ENCODE peak calls at places on chromosome 10, in ten cellular contexts. One of them, this sample, is unnamed.

GRCh38 chr10:103491729-103492364 is 1.7 kb upstream of the NEURL1 start:
- ATAC-seq in stimulated activated naive B cell treated with anti-CD40 and anti-IgM and Interleukin-4, amounts not matched to agents 10 μg/mL and 1 μg/mL and 100 μg/mL, for 72 hours: no peak
- ATAC-seq in activated naive CD8-positive, alpha-beta T cell treated with anti-CD3 and anti-CD28 coated beads, Interleukin-2, amount 10 ng/mL, durations not matched to agents 7 days and 5 days: no peak
- ATAC-seq in activated CD4-positive, alpha-beta T cell treated with anti-CD3 and anti-CD28 coated beads for 36 hours: no peak
- ATAC-seq in right lobe of liver: no peak
- ATAC-seq in mucosa of descending colon: peak; percentile 53
- ATAC-seq in GM12878: no peak
- ATAC-seq in naive B cell: no peak
- ATAC-seq in left cardiac atrium: peak; percentile 70
- ATAC-seq in stimulated activated memory B cell treated with anti-CD40 and anti-IgM and Interleukin-4, amounts not matched to agents 10 μg/mL and 1 μg/mL and 100 μg/mL, for 72 hours: no peak
- ATAC-seq in this sample: no peak

GRCh38 chr10:110170142-110170887 is 37.1 kb upstream of the MXI1 start:
- ATAC-seq in mucosa of descending colon: no peak
- ATAC-seq in activated naive CD8-positive, alpha-beta T cell treated with anti-CD3 and anti-CD28 coated beads, Interleukin-2, amount 10 ng/mL, durations not matched to agents 7 days and 5 days: no peak
- ATAC-seq in GM12878: no peak
- ATAC-seq in left cardiac atrium: no peak
- ATAC-seq in right lobe of liver: peak; percentile 16
- ATAC-seq in stimulated activated memory B cell treated with anti-CD40 and anti-IgM and Interleukin-4, amounts not matched to agents 10 μg/mL and 1 μg/mL and 100 μg/mL, for 72 hours: no peak
- ATAC-seq in naive B cell: peak; percentile 37
- ATAC-seq in stimulated activated naive B cell treated with anti-CD40 and anti-IgM and Interleukin-4, amounts not matched to agents 10 μg/mL and 1 μg/mL and 100 μg/mL, for 72 hours: no peak
- ATAC-seq in activated CD4-positive, alpha-beta T cell treated with anti-CD3 and anti-CD28 coated beads for 36 hours: no peak
- ATAC-seq in this sample: no peak

GRCh38 chr10:118571123-118571522 is 24.3 kb downstream of the PRLHR start:
- ATAC-seq in right lobe of liver: no peak
- ATAC-seq in stimulated activated memory B cell treated with anti-CD40 and anti-IgM and Interleukin-4, amounts not matched to agents 10 μg/mL and 1 μg/mL and 100 μg/mL, for 72 hours: no peak
- ATAC-seq in activated CD4-positive, alpha-beta T cell treated with anti-CD3 and anti-CD28 coated beads for 36 hours: no peak
- ATAC-seq in stimulated activated naive B cell treated with anti-CD40 and anti-IgM and Interleukin-4, amounts not matched to agents 10 μg/mL and 1 μg/mL and 100 μg/mL, for 72 hours: no peak
- ATAC-seq in mucosa of descending colon: peak; percentile 20
- ATAC-seq in naive B cell: no peak
- ATAC-seq in left cardiac atrium: peak; percentile 58
- ATAC-seq in activated naive CD8-positive, alpha-beta T cell treated with anti-CD3 and anti-CD28 coated beads, Interleukin-2, amount 10 ng/mL, durations not matched to agents 7 days and 5 days: no peak
- ATAC-seq in GM12878: no peak
- ATAC-seq in this sample: no peak

GRCh38 chr10:50409965-50410811 is 158.9 kb upstream of the ASAH2 start:
- ATAC-seq in activated naive CD8-positive, alpha-beta T cell treated with anti-CD3 and anti-CD28 coated beads, Interleukin-2, amount 10 ng/mL, durations not matched to agents 7 days and 5 days: no peak
- ATAC-seq in GM12878: peak; percentile 47
- ATAC-seq in mucosa of descending colon: peak; percentile 9
- ATAC-seq in naive B cell: no peak
- ATAC-seq in right lobe of liver: no peak
- ATAC-seq in activated CD4-positive, alpha-beta T cell treated with anti-CD3 and anti-CD28 coated beads for 36 hours: peak; percentile 42
- ATAC-seq in stimulated activated memory B cell treated with anti-CD40 and anti-IgM and Interleukin-4, amounts not matched to agents 10 μg/mL and 1 μg/mL and 100 μg/mL, for 72 hours: no peak
- ATAC-seq in stimulated activated naive B cell treated with anti-CD40 and anti-IgM and Interleukin-4, amounts not matched to agents 10 μg/mL and 1 μg/mL and 100 μg/mL, for 72 hours: no peak
- ATAC-seq in left cardiac atrium: no peak
- ATAC-seq in this sample: peak; percentile 52

GRCh38 chr10:2335626-2336025 is 598.3 kb upstream of the ADARB2 start:
- ATAC-seq in GM12878: no peak
- ATAC-seq in left cardiac atrium: no peak
- ATAC-seq in activated CD4-positive, alpha-beta T cell treated with anti-CD3 and anti-CD28 coated beads for 36 hours: no peak
- ATAC-seq in stimulated activated memory B cell treated with anti-CD40 and anti-IgM and Interleukin-4, amounts not matched to agents 10 μg/mL and 1 μg/mL and 100 μg/mL, for 72 hours: peak; percentile 31
- ATAC-seq in naive B cell: no peak
- ATAC-seq in right lobe of liver: no peak
- ATAC-seq in activated naive CD8-positive, alpha-beta T cell treated with anti-CD3 and anti-CD28 coated beads, Interleukin-2, amount 10 ng/mL, durations not matched to agents 7 days and 5 days: no peak
- ATAC-seq in stimulated activated naive B cell treated with anti-CD40 and anti-IgM and Interleukin-4, amounts not matched to agents 10 μg/mL and 1 μg/mL and 100 μg/mL, for 72 hours: no peak
- ATAC-seq in mucosa of descending colon: no peak
- ATAC-seq in this sample: no peak

GRCh38 chr10:17450024-17450423 is 4.4 kb downstream of the ST8SIA6 start:
- ATAC-seq in mucosa of descending colon: no peak
- ATAC-seq in naive B cell: no peak
- ATAC-seq in right lobe of liver: no peak
- ATAC-seq in GM12878: no peak
- ATAC-seq in left cardiac atrium: no peak
- ATAC-seq in stimulated activated naive B cell treated with anti-CD40 and anti-IgM and Interleukin-4, amounts not matched to agents 10 μg/mL and 1 μg/mL and 100 μg/mL, for 72 hours: no peak
- ATAC-seq in activated CD4-positive, alpha-beta T cell treated with anti-CD3 and anti-CD28 coated beads for 36 hours: no peak
- ATAC-seq in stimulated activated memory B cell treated with anti-CD40 and anti-IgM and Interleukin-4, amounts not matched to agents 10 μg/mL and 1 μg/mL and 100 μg/mL, for 72 hours: no peak
- ATAC-seq in activated naive CD8-positive, alpha-beta T cell treated with anti-CD3 and anti-CD28 coated beads, Interleukin-2, amount 10 ng/mL, durations not matched to agents 7 days and 5 days: no peak
- ATAC-seq in this sample: no peak

GRCh38 chr10:63681965-63682704 is 160.9 kb downstream of the REEP3 start:
- ATAC-seq in GM12878: peak; percentile 82
- ATAC-seq in stimulated activated memory B cell treated with anti-CD40 and anti-IgM and Interleukin-4, amounts not matched to agents 10 μg/mL and 1 μg/mL and 100 μg/mL, for 72 hours: no peak
- ATAC-seq in left cardiac atrium: peak; percentile 90
- ATAC-seq in mucosa of descending colon: peak; percentile 54
- ATAC-seq in naive B cell: no peak
- ATAC-seq in activated naive CD8-positive, alpha-beta T cell treated with anti-CD3 and anti-CD28 coated beads, Interleukin-2, amount 10 ng/mL, durations not matched to agents 7 days and 5 days: no peak
- ATAC-seq in stimulated activated naive B cell treated with anti-CD40 and anti-IgM and Interleukin-4, amounts not matched to agents 10 μg/mL and 1 μg/mL and 100 μg/mL, for 72 hours: no peak
- ATAC-seq in activated CD4-positive, alpha-beta T cell treated with anti-CD3 and anti-CD28 coated beads for 36 hours: peak; percentile 55
- ATAC-seq in right lobe of liver: peak; percentile 15
- ATAC-seq in this sample: peak; percentile 67

GRCh38 chr10:22633528-22633927 is 80.8 kb downstream of the PIP4K2A start:
- ATAC-seq in naive B cell: no peak
- ATAC-seq in mucosa of descending colon: no peak
- ATAC-seq in GM12878: no peak
- ATAC-seq in activated CD4-positive, alpha-beta T cell treated with anti-CD3 and anti-CD28 coated beads for 36 hours: no peak
- ATAC-seq in stimulated activated naive B cell treated with anti-CD40 and anti-IgM and Interleukin-4, amounts not matched to agents 10 μg/mL and 1 μg/mL and 100 μg/mL, for 72 hours: no peak
- ATAC-seq in left cardiac atrium: no peak
- ATAC-seq in activated naive CD8-positive, alpha-beta T cell treated with anti-CD3 and anti-CD28 coated beads, Interleukin-2, amount 10 ng/mL, durations not matched to agents 7 days and 5 days: no peak
- ATAC-seq in stimulated activated memory B cell treated with anti-CD40 and anti-IgM and Interleukin-4, amounts not matched to agents 10 μg/mL and 1 μg/mL and 100 μg/mL, for 72 hours: no peak
- ATAC-seq in right lobe of liver: no peak
- ATAC-seq in this sample: no peak

GRCh38 chr10:31062856-31063255 is 31.2 kb upstream of the ZNF438 start:
- ATAC-seq in right lobe of liver: no peak
- ATAC-seq in GM12878: no peak
- ATAC-seq in stimulated activated naive B cell treated with anti-CD40 and anti-IgM and Interleukin-4, amounts not matched to agents 10 μg/mL and 1 μg/mL and 100 μg/mL, for 72 hours: no peak
- ATAC-seq in activated naive CD8-positive, alpha-beta T cell treated with anti-CD3 and anti-CD28 coated beads, Interleukin-2, amount 10 ng/mL, durations not matched to agents 7 days and 5 days: no peak
- ATAC-seq in stimulated activated memory B cell treated with anti-CD40 and anti-IgM and Interleukin-4, amounts not matched to agents 10 μg/mL and 1 μg/mL and 100 μg/mL, for 72 hours: no peak
- ATAC-seq in mucosa of descending colon: no peak
- ATAC-seq in activated CD4-positive, alpha-beta T cell treated with anti-CD3 and anti-CD28 coated beads for 36 hours: no peak
- ATAC-seq in naive B cell: no peak
- ATAC-seq in left cardiac atrium: peak; percentile 79
- ATAC-seq in this sample: no peak

GRCh38 chr10:77939561-77940001 is 13.0 kb upstream of the DLG5 start:
- ATAC-seq in left cardiac atrium: peak; percentile 82
- ATAC-seq in activated naive CD8-positive, alpha-beta T cell treated with anti-CD3 and anti-CD28 coated beads, Interleukin-2, amount 10 ng/mL, durations not matched to agents 7 days and 5 days: no peak
- ATAC-seq in mucosa of descending colon: peak; percentile 47
- ATAC-seq in stimulated activated memory B cell treated with anti-CD40 and anti-IgM and Interleukin-4, amounts not matched to agents 10 μg/mL and 1 μg/mL and 100 μg/mL, for 72 hours: no peak
- ATAC-seq in activated CD4-positive, alpha-beta T cell treated with anti-CD3 and anti-CD28 coated beads for 36 hours: no peak
- ATAC-seq in GM12878: no peak
- ATAC-seq in naive B cell: no peak
- ATAC-seq in right lobe of liver: no peak
- ATAC-seq in stimulated activated naive B cell treated with anti-CD40 and anti-IgM and Interleukin-4, amounts not matched to agents 10 μg/mL and 1 μg/mL and 100 μg/mL, for 72 hours: no peak
- ATAC-seq in this sample: no peak

GRCh38 chr10:110209926-110210662 is 2.7 kb downstream of the MXI1 start:
- ATAC-seq in stimulated activated naive B cell treated with anti-CD40 and anti-IgM and Interleukin-4, amounts not matched to agents 10 μg/mL and 1 μg/mL and 100 μg/mL, for 72 hours: no peak
- ATAC-seq in mucosa of descending colon: peak; percentile 17
- ATAC-seq in GM12878: peak; percentile 42
- ATAC-seq in left cardiac atrium: peak; percentile 39
- ATAC-seq in activated naive CD8-positive, alpha-beta T cell treated with anti-CD3 and anti-CD28 coated beads, Interleukin-2, amount 10 ng/mL, durations not matched to agents 7 days and 5 days: peak; percentile 12
- ATAC-seq in stimulated activated memory B cell treated with anti-CD40 and anti-IgM and Interleukin-4, amounts not matched to agents 10 μg/mL and 1 μg/mL and 100 μg/mL, for 72 hours: no peak
- ATAC-seq in right lobe of liver: peak; percentile 37
- ATAC-seq in naive B cell: peak; percentile 13
- ATAC-seq in activated CD4-positive, alpha-beta T cell treated with anti-CD3 and anti-CD28 coated beads for 36 hours: peak; percentile 8
- ATAC-seq in this sample: peak; percentile 11

GRCh38 chr10:86047588-86047987 is 319.0 kb downstream of the GRID1 start:
- ATAC-seq in activated CD4-positive, alpha-beta T cell treated with anti-CD3 and anti-CD28 coated beads for 36 hours: peak; percentile 86
- ATAC-seq in activated naive CD8-positive, alpha-beta T cell treated with anti-CD3 and anti-CD28 coated beads, Interleukin-2, amount 10 ng/mL, durations not matched to agents 7 days and 5 days: no peak
- ATAC-seq in stimulated activated memory B cell treated with anti-CD40 and anti-IgM and Interleukin-4, amounts not matched to agents 10 μg/mL and 1 μg/mL and 100 μg/mL, for 72 hours: peak; percentile 59
- ATAC-seq in naive B cell: no peak
- ATAC-seq in mucosa of descending colon: no peak
- ATAC-seq in right lobe of liver: no peak
- ATAC-seq in stimulated activated naive B cell treated with anti-CD40 and anti-IgM and Interleukin-4, amounts not matched to agents 10 μg/mL and 1 μg/mL and 100 μg/mL, for 72 hours: peak; percentile 65
- ATAC-seq in GM12878: peak; percentile 86
- ATAC-seq in left cardiac atrium: no peak
- ATAC-seq in this sample: peak; percentile 83

GRCh38 chr10:91604936-91605534 is 27.8 kb downstream of the PPP1R3C start:
- ATAC-seq in GM12878: no peak
- ATAC-seq in activated CD4-positive, alpha-beta T cell treated with anti-CD3 and anti-CD28 coated beads for 36 hours: peak; percentile 80
- ATAC-seq in stimulated activated memory B cell treated with anti-CD40 and anti-IgM and Interleukin-4, amounts not matched to agents 10 μg/mL and 1 μg/mL and 100 μg/mL, for 72 hours: no peak
- ATAC-seq in right lobe of liver: no peak
- ATAC-seq in mucosa of descending colon: no peak
- ATAC-seq in left cardiac atrium: no peak
- ATAC-seq in activated naive CD8-positive, alpha-beta T cell treated with anti-CD3 and anti-CD28 coated beads, Interleukin-2, amount 10 ng/mL, durations not matched to agents 7 days and 5 days: no peak
- ATAC-seq in naive B cell: no peak
- ATAC-seq in stimulated activated naive B cell treated with anti-CD40 and anti-IgM and Interleukin-4, amounts not matched to agents 10 μg/mL and 1 μg/mL and 100 μg/mL, for 72 hours: no peak
- ATAC-seq in this sample: no peak

GRCh38 chr10:79981356-79981672 is 32.4 kb upstream of the SFTPD start:
- ATAC-seq in activated CD4-positive, alpha-beta T cell treated with anti-CD3 and anti-CD28 coated beads for 36 hours: no peak
- ATAC-seq in right lobe of liver: peak; percentile 63
- ATAC-seq in stimulated activated naive B cell treated with anti-CD40 and anti-IgM and Interleukin-4, amounts not matched to agents 10 μg/mL and 1 μg/mL and 100 μg/mL, for 72 hours: peak; percentile 15
- ATAC-seq in stimulated activated memory B cell treated with anti-CD40 and anti-IgM and Interleukin-4, amounts not matched to agents 10 μg/mL and 1 μg/mL and 100 μg/mL, for 72 hours: no peak
- ATAC-seq in activated naive CD8-positive, alpha-beta T cell treated with anti-CD3 and anti-CD28 coated beads, Interleukin-2, amount 10 ng/mL, durations not matched to agents 7 days and 5 days: peak; percentile 23
- ATAC-seq in mucosa of descending colon: peak; percentile 30
- ATAC-seq in left cardiac atrium: peak; percentile 39
- ATAC-seq in GM12878: no peak
- ATAC-seq in naive B cell: peak; percentile 43
- ATAC-seq in this sample: no peak

GRCh38 chr10:30114871-30115270 is 55.5 kb upstream of the JCAD start:
- ATAC-seq in activated CD4-positive, alpha-beta T cell treated with anti-CD3 and anti-CD28 coated beads for 36 hours: no peak
- ATAC-seq in activated naive CD8-positive, alpha-beta T cell treated with anti-CD3 and anti-CD28 coated beads, Interleukin-2, amount 10 ng/mL, durations not matched to agents 7 days and 5 days: no peak
- ATAC-seq in right lobe of liver: no peak
- ATAC-seq in GM12878: no peak
- ATAC-seq in stimulated activated memory B cell treated with anti-CD40 and anti-IgM and Interleukin-4, amounts not matched to agents 10 μg/mL and 1 μg/mL and 100 μg/mL, for 72 hours: no peak
- ATAC-seq in mucosa of descending colon: no peak
- ATAC-seq in left cardiac atrium: peak; percentile 35
- ATAC-seq in naive B cell: no peak
- ATAC-seq in stimulated activated naive B cell treated with anti-CD40 and anti-IgM and Interleukin-4, amounts not matched to agents 10 μg/mL and 1 μg/mL and 100 μg/mL, for 72 hours: no peak
- ATAC-seq in this sample: no peak

GRCh38 chr10:17217661-17218306 is 10.3 kb upstream of the VIM start:
- ATAC-seq in right lobe of liver: no peak
- ATAC-seq in left cardiac atrium: no peak
- ATAC-seq in stimulated activated memory B cell treated with anti-CD40 and anti-IgM and Interleukin-4, amounts not matched to agents 10 μg/mL and 1 μg/mL and 100 μg/mL, for 72 hours: no peak
- ATAC-seq in activated naive CD8-positive, alpha-beta T cell treated with anti-CD3 and anti-CD28 coated beads, Interleukin-2, amount 10 ng/mL, durations not matched to agents 7 days and 5 days: no peak
- ATAC-seq in GM12878: no peak
- ATAC-seq in mucosa of descending colon: no peak
- ATAC-seq in stimulated activated naive B cell treated with anti-CD40 and anti-IgM and Interleukin-4, amounts not matched to agents 10 μg/mL and 1 μg/mL and 100 μg/mL, for 72 hours: no peak
- ATAC-seq in naive B cell: no peak
- ATAC-seq in activated CD4-positive, alpha-beta T cell treated with anti-CD3 and anti-CD28 coated beads for 36 hours: peak; percentile 42
- ATAC-seq in this sample: peak; percentile 20

GRCh38 chr10:23067939-23068775 is 27.2 kb upstream of the MSRB2 start:
- ATAC-seq in right lobe of liver: peak; percentile 75
- ATAC-seq in left cardiac atrium: peak; percentile 68
- ATAC-seq in mucosa of descending colon: peak; percentile 80
- ATAC-seq in GM12878: peak; percentile 84
- ATAC-seq in stimulated activated naive B cell treated with anti-CD40 and anti-IgM and Interleukin-4, amounts not matched to agents 10 μg/mL and 1 μg/mL and 100 μg/mL, for 72 hours: peak; percentile 78
- ATAC-seq in activated naive CD8-positive, alpha-beta T cell treated with anti-CD3 and anti-CD28 coated beads, Interleukin-2, amount 10 ng/mL, durations not matched to agents 7 days and 5 days: peak; percentile 66
- ATAC-seq in naive B cell: peak; percentile 37
- ATAC-seq in activated CD4-positive, alpha-beta T cell treated with anti-CD3 and anti-CD28 coated beads for 36 hours: peak; percentile 88
- ATAC-seq in stimulated activated memory B cell treated with anti-CD40 and anti-IgM and Interleukin-4, amounts not matched to agents 10 μg/mL and 1 μg/mL and 100 μg/mL, for 72 hours: peak; percentile 49
- ATAC-seq in this sample: peak; percentile 31

GRCh38 chr10:43683451-43684197 is 34.9 kb upstream of the ZNF32 start:
- ATAC-seq in GM12878: peak; percentile 79
- ATAC-seq in stimulated activated naive B cell treated with anti-CD40 and anti-IgM and Interleukin-4, amounts not matched to agents 10 μg/mL and 1 μg/mL and 100 μg/mL, for 72 hours: peak; percentile 48
- ATAC-seq in left cardiac atrium: no peak
- ATAC-seq in activated naive CD8-positive, alpha-beta T cell treated with anti-CD3 and anti-CD28 coated beads, Interleukin-2, amount 10 ng/mL, durations not matched to agents 7 days and 5 days: peak; percentile 56
- ATAC-seq in naive B cell: peak; percentile 36
- ATAC-seq in activated CD4-positive, alpha-beta T cell treated with anti-CD3 and anti-CD28 coated beads for 36 hours: peak; percentile 80
- ATAC-seq in right lobe of liver: peak; percentile 35
- ATAC-seq in stimulated activated memory B cell treated with anti-CD40 and anti-IgM and Interleukin-4, amounts not matched to agents 10 μg/mL and 1 μg/mL and 100 μg/mL, for 72 hours: no peak
- ATAC-seq in mucosa of descending colon: peak; percentile 36
- ATAC-seq in this sample: peak; percentile 56

GRCh38 chr10:4650109-4650508 is 175.9 kb upstream of the AKR1E2 start:
- ATAC-seq in activated CD4-positive, alpha-beta T cell treated with anti-CD3 and anti-CD28 coated beads for 36 hours: no peak
- ATAC-seq in mucosa of descending colon: no peak
- ATAC-seq in GM12878: no peak
- ATAC-seq in stimulated activated naive B cell treated with anti-CD40 and anti-IgM and Interleukin-4, amounts not matched to agents 10 μg/mL and 1 μg/mL and 100 μg/mL, for 72 hours: no peak
- ATAC-seq in stimulated activated memory B cell treated with anti-CD40 and anti-IgM and Interleukin-4, amounts not matched to agents 10 μg/mL and 1 μg/mL and 100 μg/mL, for 72 hours: no peak
- ATAC-seq in left cardiac atrium: no peak
- ATAC-seq in right lobe of liver: no peak
- ATAC-seq in activated naive CD8-positive, alpha-beta T cell treated with anti-CD3 and anti-CD28 coated beads, Interleukin-2, amount 10 ng/mL, durations not matched to agents 7 days and 5 days: no peak
- ATAC-seq in naive B cell: no peak
- ATAC-seq in this sample: no peak

GRCh38 chr10:12846718-12847117 is 154.8 kb downstream of the CCDC3 start:
- ATAC-seq in activated naive CD8-positive, alpha-beta T cell treated with anti-CD3 and anti-CD28 coated beads, Interleukin-2, amount 10 ng/mL, durations not matched to agents 7 days and 5 days: no peak
- ATAC-seq in naive B cell: no peak
- ATAC-seq in GM12878: no peak
- ATAC-seq in right lobe of liver: no peak
- ATAC-seq in left cardiac atrium: peak; percentile 67
- ATAC-seq in stimulated activated memory B cell treated with anti-CD40 and anti-IgM and Interleukin-4, amounts not matched to agents 10 μg/mL and 1 μg/mL and 100 μg/mL, for 72 hours: no peak
- ATAC-seq in stimulated activated naive B cell treated with anti-CD40 and anti-IgM and Interleukin-4, amounts not matched to agents 10 μg/mL and 1 μg/mL and 100 μg/mL, for 72 hours: no peak
- ATAC-seq in mucosa of descending colon: no peak
- ATAC-seq in activated CD4-positive, alpha-beta T cell treated with anti-CD3 and anti-CD28 coated beads for 36 hours: no peak
- ATAC-seq in this sample: no peak

GRCh38 chr10:80279146-80279545 is 10.3 kb downstream of the MAT1A start:
- ATAC-seq in naive B cell: no peak
- ATAC-seq in right lobe of liver: no peak
- ATAC-seq in mucosa of descending colon: no peak
- ATAC-seq in activated CD4-positive, alpha-beta T cell treated with anti-CD3 and anti-CD28 coated beads for 36 hours: no peak
- ATAC-seq in stimulated activated naive B cell treated with anti-CD40 and anti-IgM and Interleukin-4, amounts not matched to agents 10 μg/mL and 1 μg/mL and 100 μg/mL, for 72 hours: no peak
- ATAC-seq in left cardiac atrium: no peak
- ATAC-seq in GM12878: no peak
- ATAC-seq in stimulated activated memory B cell treated with anti-CD40 and anti-IgM and Interleukin-4, amounts not matched to agents 10 μg/mL and 1 μg/mL and 100 μg/mL, for 72 hours: no peak
- ATAC-seq in activated naive CD8-positive, alpha-beta T cell treated with anti-CD3 and anti-CD28 coated beads, Interleukin-2, amount 10 ng/mL, durations not matched to agents 7 days and 5 days: no peak
- ATAC-seq in this sample: no peak

GRCh38 chr10:71950683-71951082 is 13.5 kb upstream of the CHST3 start:
- ATAC-seq in activated CD4-positive, alpha-beta T cell treated with anti-CD3 and anti-CD28 coated beads for 36 hours: no peak
- ATAC-seq in naive B cell: no peak
- ATAC-seq in stimulated activated naive B cell treated with anti-CD40 and anti-IgM and Interleukin-4, amounts not matched to agents 10 μg/mL and 1 μg/mL and 100 μg/mL, for 72 hours: no peak
- ATAC-seq in activated naive CD8-positive, alpha-beta T cell treated with anti-CD3 and anti-CD28 coated beads, Interleukin-2, amount 10 ng/mL, durations not matched to agents 7 days and 5 days: no peak
- ATAC-seq in GM12878: no peak
- ATAC-seq in mucosa of descending colon: no peak
- ATAC-seq in right lobe of liver: no peak
- ATAC-seq in left cardiac atrium: no peak
- ATAC-seq in stimulated activated memory B cell treated with anti-CD40 and anti-IgM and Interleukin-4, amounts not matched to agents 10 μg/mL and 1 μg/mL and 100 μg/mL, for 72 hours: no peak
- ATAC-seq in this sample: no peak

GRCh38 chr10:113178771-113179170 is 228.7 kb downstream of the TCF7L2 start:
- ATAC-seq in right lobe of liver: no peak
- ATAC-seq in GM12878: no peak
- ATAC-seq in left cardiac atrium: no peak
- ATAC-seq in stimulated activated naive B cell treated with anti-CD40 and anti-IgM and Interleukin-4, amounts not matched to agents 10 μg/mL and 1 μg/mL and 100 μg/mL, for 72 hours: no peak
- ATAC-seq in activated CD4-positive, alpha-beta T cell treated with anti-CD3 and anti-CD28 coated beads for 36 hours: no peak
- ATAC-seq in naive B cell: no peak
- ATAC-seq in stimulated activated memory B cell treated with anti-CD40 and anti-IgM and Interleukin-4, amounts not matched to agents 10 μg/mL and 1 μg/mL and 100 μg/mL, for 72 hours: no peak
- ATAC-seq in mucosa of descending colon: no peak
- ATAC-seq in activated naive CD8-positive, alpha-beta T cell treated with anti-CD3 and anti-CD28 coated beads, Interleukin-2, amount 10 ng/mL, durations not matched to agents 7 days and 5 days: no peak
- ATAC-seq in this sample: no peak

GRCh38 chr10:50992972-50993766 is 81.1 kb upstream of the PRKG1 start:
- ATAC-seq in naive B cell: no peak
- ATAC-seq in GM12878: no peak
- ATAC-seq in right lobe of liver: no peak
- ATAC-seq in left cardiac atrium: no peak
- ATAC-seq in mucosa of descending colon: no peak
- ATAC-seq in activated naive CD8-positive, alpha-beta T cell treated with anti-CD3 and anti-CD28 coated beads, Interleukin-2, amount 10 ng/mL, durations not matched to agents 7 days and 5 days: no peak
- ATAC-seq in activated CD4-positive, alpha-beta T cell treated with anti-CD3 and anti-CD28 coated beads for 36 hours: no peak
- ATAC-seq in stimulated activated naive B cell treated with anti-CD40 and anti-IgM and Interleukin-4, amounts not matched to agents 10 μg/mL and 1 μg/mL and 100 μg/mL, for 72 hours: no peak
- ATAC-seq in stimulated activated memory B cell treated with anti-CD40 and anti-IgM and Interleukin-4, amounts not matched to agents 10 μg/mL and 1 μg/mL and 100 μg/mL, for 72 hours: no peak
- ATAC-seq in this sample: no peak

GRCh38 chr10:91380873-91381561 is 29.1 kb upstream of the HECTD2 start:
- ATAC-seq in stimulated activated naive B cell treated with anti-CD40 and anti-IgM and Interleukin-4, amounts not matched to agents 10 μg/mL and 1 μg/mL and 100 μg/mL, for 72 hours: no peak
- ATAC-seq in left cardiac atrium: peak; percentile 74
- ATAC-seq in GM12878: no peak
- ATAC-seq in stimulated activated memory B cell treated with anti-CD40 and anti-IgM and Interleukin-4, amounts not matched to agents 10 μg/mL and 1 μg/mL and 100 μg/mL, for 72 hours: no peak
- ATAC-seq in activated CD4-positive, alpha-beta T cell treated with anti-CD3 and anti-CD28 coated beads for 36 hours: no peak
- ATAC-seq in activated naive CD8-positive, alpha-beta T cell treated with anti-CD3 and anti-CD28 coated beads, Interleukin-2, amount 10 ng/mL, durations not matched to agents 7 days and 5 days: no peak
- ATAC-seq in naive B cell: no peak
- ATAC-seq in mucosa of descending colon: no peak
- ATAC-seq in right lobe of liver: no peak
- ATAC-seq in this sample: no peak

GRCh38 chr10:21171197-21171935 is 274.3 kb upstream of the NEBL start:
- ATAC-seq in activated CD4-positive, alpha-beta T cell treated with anti-CD3 and anti-CD28 coated beads for 36 hours: no peak
- ATAC-seq in right lobe of liver: no peak
- ATAC-seq in left cardiac atrium: no peak
- ATAC-seq in stimulated activated naive B cell treated with anti-CD40 and anti-IgM and Interleukin-4, amounts not matched to agents 10 μg/mL and 1 μg/mL and 100 μg/mL, for 72 hours: no peak
- ATAC-seq in stimulated activated memory B cell treated with anti-CD40 and anti-IgM and Interleukin-4, amounts not matched to agents 10 μg/mL and 1 μg/mL and 100 μg/mL, for 72 hours: no peak
- ATAC-seq in mucosa of descending colon: no peak
- ATAC-seq in activated naive CD8-positive, alpha-beta T cell treated with anti-CD3 and anti-CD28 coated beads, Interleukin-2, amount 10 ng/mL, durations not matched to agents 7 days and 5 days: no peak
- ATAC-seq in GM12878: no peak
- ATAC-seq in naive B cell: no peak
- ATAC-seq in this sample: no peak

GRCh38 chr10:103445767-103446567 is 6.2 kb downstream of the CALHM2 start:
- ATAC-seq in activated naive CD8-positive, alpha-beta T cell treated with anti-CD3 and anti-CD28 coated beads, Interleukin-2, amount 10 ng/mL, durations not matched to agents 7 days and 5 days: no peak
- ATAC-seq in left cardiac atrium: peak; percentile 79
- ATAC-seq in right lobe of liver: peak; percentile 58
- ATAC-seq in stimulated activated memory B cell treated with anti-CD40 and anti-IgM and Interleukin-4, amounts not matched to agents 10 μg/mL and 1 μg/mL and 100 μg/mL, for 72 hours: no peak
- ATAC-seq in activated CD4-positive, alpha-beta T cell treated with anti-CD3 and anti-CD28 coated beads for 36 hours: no peak
- ATAC-seq in GM12878: no peak
- ATAC-seq in stimulated activated naive B cell treated with anti-CD40 and anti-IgM and Interleukin-4, amounts not matched to agents 10 μg/mL and 1 μg/mL and 100 μg/mL, for 72 hours: no peak
- ATAC-seq in naive B cell: no peak
- ATAC-seq in mucosa of descending colon: peak; percentile 24
- ATAC-seq in this sample: no peak

GRCh38 chr10:90179696-90180407 is 478.5 kb downstream of the KIF20B start:
- ATAC-seq in activated naive CD8-positive, alpha-beta T cell treated with anti-CD3 and anti-CD28 coated beads, Interleukin-2, amount 10 ng/mL, durations not matched to agents 7 days and 5 days: no peak
- ATAC-seq in mucosa of descending colon: peak; percentile 48
- ATAC-seq in left cardiac atrium: no peak
- ATAC-seq in stimulated activated naive B cell treated with anti-CD40 and anti-IgM and Interleukin-4, amounts not matched to agents 10 μg/mL and 1 μg/mL and 100 μg/mL, for 72 hours: peak; percentile 63
- ATAC-seq in GM12878: no peak
- ATAC-seq in naive B cell: no peak
- ATAC-seq in right lobe of liver: no peak
- ATAC-seq in stimulated activated memory B cell treated with anti-CD40 and anti-IgM and Interleukin-4, amounts not matched to agents 10 μg/mL and 1 μg/mL and 100 μg/mL, for 72 hours: peak; percentile 57
- ATAC-seq in activated CD4-positive, alpha-beta T cell treated with anti-CD3 and anti-CD28 coated beads for 36 hours: no peak
- ATAC-seq in this sample: no peak